ENCODE peak calls at places on chromosomes 4 and X, in eight cellular contexts. P is tibial nerve, S is left ventricle myocardium inferior, T is body of pancreas, L is fibroblast of lung, K is cardiac muscle cell, M is K562, R is upper lobe of right lung. Y is an unnamed sample. For H3K4me1, the result is how much of the 10 kb centered on the place peaks cover.

GRCh38 chr4:2451036-2451520 is 17.8 kb upstream of the RNF4 start:
- DNase-seq in L (no peak), T (no peak), M (no peak), K (no peak), R (peak), S (no peak), P (no peak), Y (no peak)

GRCh38 chr4:127214001-127214400 is 418.8 kb upstream of the INTU start:
- DNase-seq in K (no peak), T (no peak), L (peak), M (no peak), R (no peak), P (no peak), S (no peak), Y (no peak)

GRCh38 chrX:143296521-143296920 is 220.8 kb downstream of the SPANXN3 start:
- DNase-seq in L (no peak), S (no peak), T (no peak), R (no peak), K (no peak), P (no peak), M (no peak), Y (no peak)

GRCh38 chr4:36944227-36944626 is 300.3 kb upstream of the NWD2 start:
- DNase-seq in K (no peak), T (no peak), P (no peak), L (no peak), S (no peak), R (no peak), M (no peak), Y (no peak)

GRCh38 chrX:70096052-70096451 is 33.8 kb downstream of the OTUD6A start:
- DNase-seq in K (peak), L (no peak), R (no peak), T (no peak), S (no peak), P (no peak), M (peak), Y (no peak)

GRCh38 chr4:2835978-2836377 is 7.7 kb upstream of the ADD1 start:
- DNase-seq in S (peak), L (no peak), T (no peak), R (no peak), P (peak), M (no peak), K (no peak), Y (no peak)

GRCh38 chrX:129934461-129934860 is 28.5 kb downstream of the UTP14A start:
- DNase-seq in P (no peak), T (no peak), R (no peak), M (no peak), K (no peak), L (no peak), S (no peak), Y (no peak)

GRCh38 chr4:165715989-165716388 is 157.0 kb upstream of the TLL1 start:
- DNase-seq in R (no peak), M (no peak), T (no peak), S (no peak), P (no peak), L (peak), K (no peak), Y (no peak)

GRCh38 chrX:123665197-123665596 is 67.7 kb downstream of the THOC2 start:
- DNase-seq in L (peak), R (no peak), T (no peak), P (no peak), S (no peak), K (no peak), M (no peak), Y (no peak)

GRCh38 chr4:121070696-121071639 is 1.4 kb downstream of the NDNF start:
- DNase-seq in K (peak), R (peak), M (no peak), S (peak), L (peak), T (peak), P (peak), Y (peak)

GRCh38 chrX:70436380-70436779 is 8.3 kb upstream of the DLG3 start:
- DNase-seq in S (no peak), L (peak), K (peak), T (no peak), P (no peak), M (peak), R (no peak), Y (no peak)

GRCh38 chrX:12984629-12985303 is 9.9 kb downstream of the TMSB4X start:
- DNase-seq in R (no peak), K (no peak), M (peak), S (no peak), L (peak), P (no peak), T (peak), Y (no peak)

GRCh38 chrX:20742106-20742505 is 475.4 kb upstream of the RPS6KA3 start:
- DNase-seq in M (no peak), L (peak), R (no peak), K (no peak), S (no peak), P (no peak), T (no peak), Y (no peak)

GRCh38 chr4:152644130-152644529 is 35.7 kb downstream of the TMEM154 start:
- DNase-seq in R (no peak), M (no peak), T (no peak), K (no peak), S (no peak), P (no peak), L (no peak), Y (no peak)
- H3K4me1 ChIP-seq in R (under half), M (under half), T (under half), K (under half), S (under half), P (under half), L (under half), Y (under half)

DNA sequence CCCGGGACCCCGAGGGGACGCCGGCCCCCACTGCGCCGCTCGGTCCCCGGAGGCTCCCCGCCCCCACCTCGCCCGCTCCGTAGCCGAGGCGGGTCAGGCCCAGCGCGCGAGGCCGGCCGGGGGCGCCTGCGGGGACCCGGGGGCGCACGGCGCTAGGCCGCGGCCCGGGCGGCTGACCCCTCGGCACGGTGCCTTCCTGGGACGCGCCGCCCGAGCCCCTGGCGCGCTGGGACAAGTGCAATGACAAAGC is 1.2 kb downstream of the IRF2 start:
- DNase-seq in L (no peak), T (no peak), K (no peak), M (no peak), P (no peak), R (no peak), S (no peak), Y (no peak)
- H3K4me3 ChIP-seq in L (peak), T (peak), K (peak), M (peak), P (peak), R (peak), S (peak), Y (peak)

DNA sequence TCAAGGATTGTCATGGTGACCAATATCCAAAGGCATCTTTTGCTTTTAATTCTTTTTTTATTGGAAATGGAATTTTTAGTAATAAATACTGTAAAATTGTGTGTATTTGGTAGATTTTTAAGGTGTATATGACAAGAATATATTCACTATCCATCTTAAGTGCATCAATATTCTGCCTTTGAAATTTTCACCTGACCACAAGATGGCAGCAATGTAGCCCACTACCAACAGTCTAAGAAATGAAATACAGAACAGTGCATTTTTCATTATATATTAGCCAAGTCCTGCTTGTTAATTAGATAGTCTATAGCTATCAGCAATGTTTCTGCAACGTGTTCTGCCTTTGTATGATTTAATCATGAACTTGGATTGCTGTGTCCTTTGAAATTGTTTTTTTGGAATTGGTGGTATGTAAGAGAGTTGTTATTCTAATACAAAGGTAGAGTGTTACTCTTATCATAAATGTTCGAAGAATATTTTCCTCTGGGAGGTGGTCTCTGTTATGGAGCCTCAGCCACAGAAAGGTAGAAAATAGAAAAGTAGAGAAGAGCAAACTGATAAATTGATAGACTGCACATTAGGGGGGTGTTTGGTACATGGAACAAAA is 38.2 kb downstream of the HPGDS start:
- DNase-seq in M (peak), K (peak), T (no peak), L (peak), S (no peak), R (no peak), P (no peak), Y (no peak)
- TF ChIP-seq CTCF in M (peak), K (peak), T (no peak), L (peak), S (peak), R (peak), P (peak), Y (peak)

DNA sequence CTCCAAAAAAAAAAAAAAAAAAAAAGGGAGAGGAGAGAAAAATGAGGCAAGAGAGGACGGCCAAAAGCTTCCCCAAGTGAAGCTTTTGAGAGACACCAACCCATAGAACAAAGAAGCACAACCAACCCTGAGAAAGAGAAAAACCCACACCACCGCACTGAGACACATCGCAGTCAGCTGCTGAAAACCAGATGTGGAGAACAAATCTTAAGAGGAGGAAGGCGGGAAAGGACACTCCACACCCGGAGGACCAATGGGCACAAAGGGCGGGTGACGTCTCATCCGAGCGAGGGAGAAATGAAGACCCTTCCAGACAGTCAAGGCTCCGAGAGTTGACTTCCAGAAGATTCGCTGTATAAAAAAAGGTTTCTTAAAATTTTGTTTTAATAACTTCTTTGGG is 112.1 kb downstream of the AFAP1 start:
- DNase-seq in P (no peak), M (no peak), L (no peak), S (no peak), K (no peak), R (no peak), T (no peak), Y (no peak)
- H3K4me1 ChIP-seq in P (under half), M (under half), L (under half), S (half or more), K (under half), R (under half), T (under half), Y (under half)

GRCh38 chr4:179415842-179416223 is 1973.6 kb upstream of the AGA start:
- DNase-seq in M (no peak), K (no peak), P (no peak), S (no peak), R (no peak), L (peak), T (no peak), Y (no peak)
- H3K4me3 ChIP-seq in M (no peak), K (no peak), P (no peak), S (no peak), R (no peak), L (no peak), T (no peak), Y (no peak)

GRCh38 chr4:122914292-122914904 is 8.0 kb downstream of the NUDT6 start:
- DNase-seq in P (no peak), T (no peak), L (peak), K (no peak), M (no peak), R (no peak), S (no peak), Y (no peak)
- TF ChIP-seq CTCF in P (peak), T (no peak), L (peak), K (peak), M (peak), R (peak), S (peak), Y (peak)

DNA sequence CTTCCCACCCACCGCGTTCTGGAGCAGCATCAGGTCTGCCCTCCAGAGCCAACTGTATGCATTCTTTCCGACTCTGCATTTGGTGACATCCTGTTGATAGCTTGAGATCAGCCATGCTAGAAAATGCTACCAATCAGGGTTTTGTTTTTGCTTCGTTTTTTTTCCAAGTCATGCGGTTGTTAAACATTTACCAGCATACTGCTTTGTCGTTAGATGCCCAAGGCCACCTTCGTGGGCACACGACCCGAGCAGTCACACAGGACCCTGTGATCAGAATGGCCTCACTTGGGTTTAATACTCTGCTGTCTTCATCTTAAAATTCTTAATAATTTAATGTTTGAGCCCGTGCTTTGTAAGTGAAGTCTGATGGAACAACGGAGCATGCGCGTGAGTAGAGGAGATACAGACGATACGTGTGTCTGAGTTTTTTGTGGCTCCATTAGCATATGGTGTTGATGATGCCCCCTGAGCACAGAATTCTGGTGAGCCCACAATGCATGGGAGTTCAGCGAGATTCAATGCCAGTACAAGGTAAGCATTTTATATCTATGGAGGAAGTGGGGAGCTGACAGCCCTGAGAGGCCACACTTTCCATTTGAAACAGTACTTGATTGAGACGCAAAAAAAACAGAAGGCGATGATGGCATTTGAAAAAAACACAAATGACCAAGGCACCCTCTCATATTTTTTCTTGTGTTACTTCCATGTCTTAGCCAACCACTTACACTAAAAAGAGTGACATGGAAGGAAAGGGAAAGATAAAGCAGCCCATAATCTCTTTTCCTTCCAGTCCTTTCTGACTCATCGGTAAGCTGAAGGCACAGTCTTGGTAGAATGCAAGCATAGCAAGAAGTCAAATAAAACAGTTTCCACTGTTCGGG is 323.6 kb downstream of the BCOR start:
- DNase-seq in P (no peak), T (peak), S (no peak), K (peak), M (no peak), L (peak), R (no peak), Y (no peak)
- H3K4me1 ChIP-seq in P (under half), T (under half), S (under half), K (under half), M (under half), L (under half), R (under half), Y (under half)